ENCODE peak calls at places on chromosomes 16 and 17, in seven cellular contexts. N is IMR-90, C is mesendoderm, K is H9, M is trophoblast cell, G is H1, W is mesenchymal stem cell. S is an unnamed sample.

GRCh38 chr17:44266402-44267164 is 1.4 kb downstream of the SLC4A1 start:
- DNase-seq in N (no peak), C (no peak), K (no peak), M (no peak), G (no peak), W (no peak), S (no peak)

GRCh38 chr16:75322706-75323105 is 71.3 kb upstream of the BCAR1 start:
- DNase-seq in N (peak; percentile 64), C (no peak), K (no peak), M (peak; percentile 74), G (no peak), W (peak; percentile 66), S (no peak)

GRCh38 chr17:68184816-68185436 is 62.9 kb upstream of the AMZ2 start:
- DNase-seq in N (no peak), C (no peak), K (no peak), M (no peak), G (no peak), W (no peak), S (no peak)

GRCh38 chr17:73705594-73705993 is 61.3 kb upstream of the SDK2 start:
- DNase-seq in N (peak; percentile 1), C (no peak), K (no peak), M (peak; percentile 10), G (no peak), W (peak; percentile 58), S (no peak)

GRCh38 chr17:6090253-6090652 is 20.1 kb downstream of the WSCD1 start:
- DNase-seq in N (no peak), C (no peak), K (no peak), M (no peak), G (no peak), W (no peak), S (no peak)

GRCh38 chr17:39980402-39981206 is at the start of gene PSMD3:
- DNase-seq in N (peak; percentile 100), C (peak; percentile 100), K (peak; percentile 99), M (peak; percentile 100), G (peak; percentile 98), W (peak; percentile 100), S (peak; percentile 100)

GRCh38 chr17:31371511-31372097 is 19.9 kb upstream of the RAB11FIP4 start:
- DNase-seq in N (peak; percentile 73), C (no peak), K (no peak), M (peak; percentile 71), G (no peak), W (peak; percentile 39), S (no peak)

GRCh38 chr17:50173335-50173941 is 7.6 kb downstream of the SGCA start:
- DNase-seq in N (peak; percentile 95), C (peak; percentile 90), K (peak; percentile 73), M (no peak), G (no peak), W (peak; percentile 88), S (no peak)

GRCh38 chr17:39625198-39625769 is 1.5 kb upstream of the PPP1R1B start:
- DNase-seq in N (no peak), C (no peak), K (no peak), M (no peak), G (no peak), W (no peak), S (no peak)

GRCh38 chr17:30449480-30449879 is 27.7 kb upstream of the GOSR1 start:
- DNase-seq in N (peak; percentile 10), C (no peak), K (no peak), M (no peak), G (no peak), W (no peak), S (no peak)

GRCh38 chr17:78174870-78175642 is 6.7 kb downstream of the SYNGR2 start:
- DNase-seq in N (no peak), C (peak; percentile 58), K (peak; percentile 84), M (no peak), G (no peak), W (no peak), S (no peak)

GRCh38 chr16:66205287-66206167 is 161.0 kb upstream of the CDH5 start:
- DNase-seq in N (peak; percentile 37), C (no peak), K (no peak), M (peak; percentile 13), G (no peak), W (no peak), S (no peak)

GRCh38 chr16:79362312-79362970 is 238.1 kb downstream of the MAF start:
- DNase-seq in N (no peak), C (no peak), K (no peak), M (no peak), G (no peak), W (no peak), S (no peak)

GRCh38 chr17:42459983-42460300 is 1.3 kb downstream of the ATP6V0A1 start:
- DNase-seq in N (peak; percentile 62), C (peak; percentile 13), K (no peak), M (no peak), G (no peak), W (peak; percentile 81), S (no peak)

GRCh38 chr17:82864721-82865240 is 25.0 kb upstream of the ZNF750 start:
- DNase-seq in N (no peak), C (no peak), K (no peak), M (peak; percentile 67), G (no peak), W (no peak), S (no peak)

GRCh38 chr17:47692137-47692894 is 1.6 kb upstream of the TBKBP1 start:
- DNase-seq in N (no peak), C (no peak), K (peak; percentile 26), M (no peak), G (no peak), W (no peak), S (no peak)

GRCh38 chr16:782766-783403 is 5.3 kb downstream of the RPUSD1 start:
- DNase-seq in N (no peak), C (no peak), K (no peak), M (no peak), G (no peak), W (no peak), S (no peak)

GRCh38 chr17:68613739-68614298 is 12.7 kb upstream of the FAM20A start:
- DNase-seq in N (no peak), C (peak; percentile 95), K (peak; percentile 89), M (peak; percentile 92), G (peak; percentile 49), W (peak; percentile 48), S (peak; percentile 48)

GRCh38 chr17:79835953-79836951 is 3.0 kb downstream of the CBX4 start:
- DNase-seq in N (peak; percentile 19), C (peak; percentile 99), K (peak; percentile 100), M (peak; percentile 62), G (peak; percentile 92), W (peak; percentile 61), S (no peak)

GRCh38 chr16:14111713-14112538 is 40.8 kb downstream of the MRTFB start:
- DNase-seq in N (no peak), C (no peak), K (no peak), M (no peak), G (no peak), W (no peak), S (no peak)

GRCh38 chr16:14110728-14111251 is 39.7 kb downstream of the MRTFB start:
- DNase-seq in N (no peak), C (no peak), K (no peak), M (no peak), G (no peak), W (no peak), S (no peak)

GRCh38 chr16:14109782-14110727 is 38.9 kb downstream of the MRTFB start:
- DNase-seq in N (no peak), C (no peak), K (no peak), M (no peak), G (no peak), W (no peak), S (no peak)

GRCh38 chr16:14113344-14113743 is 42.2 kb downstream of the MRTFB start:
- DNase-seq in N (no peak), C (no peak), K (no peak), M (no peak), G (no peak), W (no peak), S (no peak)

GRCh38 chr16:14112539-14112856 is 41.4 kb downstream of the MRTFB start:
- DNase-seq in N (no peak), C (no peak), K (no peak), M (no peak), G (no peak), W (no peak), S (no peak)
- H3K4ac ChIP-seq in N (no peak overlapping the region), C (no peak overlapping the region), K (no peak overlapping the region), M (no peak overlapping the region), G (no peak overlapping the region), W (no peak overlapping the region), S (no peak overlapping the region)

DNA sequence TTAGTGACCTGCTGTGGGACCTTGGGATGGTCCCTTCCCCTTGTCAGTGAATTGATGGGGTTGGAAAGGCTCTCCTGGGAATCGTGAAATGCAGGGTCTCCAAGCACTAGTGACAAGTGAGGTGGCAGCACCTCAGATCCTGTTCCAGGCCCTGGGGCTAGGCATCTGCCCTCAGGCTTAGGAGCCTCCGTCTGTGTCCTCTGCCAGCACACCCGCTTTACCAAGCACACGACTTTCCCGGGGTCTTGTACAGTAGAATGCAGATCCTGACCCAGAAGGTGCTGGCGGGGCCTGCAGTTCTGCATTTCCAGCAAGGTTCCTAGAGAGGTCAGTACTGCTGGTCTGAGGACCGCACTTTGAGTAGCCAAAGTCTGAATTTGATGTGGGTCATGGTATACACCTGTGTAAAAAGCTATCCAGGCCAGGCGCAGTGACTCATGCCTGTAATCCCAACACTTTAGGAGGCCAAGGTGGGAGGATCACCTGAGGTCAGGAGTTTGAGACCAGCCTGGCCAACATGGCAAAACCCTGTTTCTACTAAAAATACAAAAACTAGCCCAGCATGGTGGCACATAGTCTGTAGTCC is 30.9 kb upstream of the RMI2 start:
- DNase-seq in N (no peak), C (no peak), K (no peak), M (peak; percentile 62), G (no peak), W (no peak), S (no peak)
- H3K4me1 ChIP-seq in N (peaks cover 24% of the 10 kb centered on the region), C (peaks cover 10% of the 10 kb centered on the region), K (peaks cover 6% of the 10 kb centered on the region), M (peaks cover 42% of the 10 kb centered on the region), G (peaks cover 22% of the 10 kb centered on the region), W (peaks cover 53% of the 10 kb centered on the region), S (peaks cover 33% of the 10 kb centered on the region)

GRCh38 chr16:3054965-3055733 is 8.8 kb downstream of the MMP25 start:
- DNase-seq in N (no peak), C (no peak), K (no peak), M (no peak), G (no peak), W (no peak), S (no peak)
- H3K27ac ChIP-seq in N (no peak overlapping the region), C (no peak overlapping the region), K (no peak overlapping the region), M (no peak overlapping the region), G (no peak overlapping the region), W (no peak overlapping the region), S (no peak overlapping the region)

GRCh38 chr17:15087946-15088345 is 177.2 kb downstream of the PMP22 start:
- DNase-seq in N (no peak), C (peak; percentile 50), K (no peak), M (no peak), G (no peak), W (no peak), S (no peak)
- H3K4ac ChIP-seq in N (no peak overlapping the region), C (no peak overlapping the region), K (no peak overlapping the region), M (no peak overlapping the region), G (no peak overlapping the region), W (no peak overlapping the region), S (no peak overlapping the region)

DNA sequence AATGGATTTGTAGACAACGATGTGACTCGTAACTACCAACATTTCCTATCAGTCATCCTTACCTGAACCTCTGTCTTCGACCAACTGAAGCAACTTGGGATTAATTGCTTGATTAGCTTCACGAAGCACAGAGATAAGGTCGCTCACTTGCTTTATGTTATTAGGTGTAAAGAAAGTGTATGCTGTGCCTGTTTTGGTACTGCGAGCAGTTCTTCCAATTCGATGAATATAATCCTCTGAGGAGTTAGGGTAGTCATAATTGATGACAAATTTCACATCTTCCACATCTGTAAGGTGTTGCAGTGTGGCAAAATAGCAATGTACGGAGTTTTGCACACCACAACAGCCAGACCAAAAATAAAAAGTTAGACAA is 3.6 kb upstream of the POLG2 start:
- DNase-seq in N (no peak), C (no peak), K (no peak), M (no peak), G (no peak), W (no peak), S (no peak)
- H3K4me1 ChIP-seq in N (peaks cover 2% of the 10 kb centered on the region), C (no peaks in the 10 kb centered on the region), K (no peaks in the 10 kb centered on the region), M (peaks cover 2% of the 10 kb centered on the region), G (no peaks in the 10 kb centered on the region), W (peaks cover 6% of the 10 kb centered on the region), S (peaks cover 5% of the 10 kb centered on the region)